ENCODE peak calls at places on chromosomes 16 and 17, in eight cellular contexts. M is T-helper 2 cell; E is neural progenitor cell; J is effector memory CD4-positive, alpha-beta T cell; R is CD4-positive, CD25-positive, alpha-beta regulatory T cell; D is HuH-7.5; L is iris pigment epithelial cell; F is OCI-LY7. P is an unnamed sample.

GRCh38 chr17:17421346-17422216 is 55.2 kb upstream of the MED9 start:
- DNase-seq in R (no peak), J (no peak), E (no peak), L (no peak), M (no peak), D (no peak), F (no peak), P (no peak)

GRCh38 chr17:21129023-21129681 is 2.4 kb downstream of the DHRS7B start:
- DNase-seq in D (no peak), F (no peak), L (peak), R (no peak), E (no peak), M (no peak), J (no peak), P (peak)

GRCh38 chr17:63611354-63611753 is 10.7 kb downstream of the TACO1 start:
- DNase-seq in F (no peak), R (no peak), M (peak), D (no peak), L (no peak), J (no peak), E (no peak), P (no peak)

GRCh38 chr16:88351521-88352101 is 31.1 kb upstream of the ZNF469 start:
- DNase-seq in J (no peak), E (no peak), F (no peak), L (no peak), M (no peak), R (no peak), D (no peak), P (no peak)

GRCh38 chr17:83179378-83179777 is 100.0 kb downstream of the METRNL start:
- DNase-seq in F (no peak), L (no peak), M (no peak), J (no peak), D (no peak), R (no peak), E (no peak), P (no peak)

GRCh38 chr17:49002766-49003165 is 5.6 kb downstream of the IGF2BP1 start:
- DNase-seq in D (no peak), L (no peak), R (no peak), E (no peak), J (no peak), F (no peak), M (no peak), P (no peak)

GRCh38 chr17:78940708-78941107 is 15.5 kb upstream of the TIMP2 start:
- DNase-seq in D (no peak), F (no peak), L (peak), E (peak), J (no peak), R (no peak), M (no peak), P (peak)

GRCh38 chr16:85366031-85366763 is 246.9 kb upstream of the GSE1 start:
- DNase-seq in L (no peak), F (no peak), R (no peak), M (no peak), J (no peak), E (peak), D (no peak), P (no peak)

GRCh38 chr17:79082311-79083190 is 7.9 kb downstream of the ENGASE start:
- DNase-seq in R (peak), E (peak), D (peak), J (peak), F (peak), M (peak), L (peak), P (peak)

GRCh38 chr17:76414334-76415295 is 30.2 kb downstream of the SPHK1 start:
- DNase-seq in L (peak), E (peak), R (no peak), F (no peak), D (no peak), M (no peak), J (no peak), P (peak)

GRCh38 chr16:83513006-83513755 is 294.6 kb upstream of the HSBP1 start:
- DNase-seq in R (no peak), L (peak), D (no peak), J (no peak), E (no peak), M (no peak), F (no peak), P (peak)

GRCh38 chr17:1469231-1469852 is 13.3 kb upstream of the CRK start:
- DNase-seq in R (no peak), E (peak), M (no peak), D (no peak), F (no peak), J (no peak), L (no peak), P (no peak)

GRCh38 chr16:11205754-11206459 is 50.1 kb downstream of the SOCS1 start:
- DNase-seq in F (no peak), R (no peak), L (peak), M (no peak), D (no peak), E (no peak), J (no peak), P (peak)

GRCh38 chr17:77366558-77367245 is 225.9 kb downstream of the SEC14L1 start:
- DNase-seq in D (no peak), J (no peak), F (peak), R (no peak), M (no peak), E (no peak), L (peak), P (peak)

GRCh38 chr17:187130-187529 is 5.7 kb upstream of the DOC2B start:
- DNase-seq in E (peak), R (no peak), L (no peak), D (no peak), J (no peak), M (no peak), F (no peak), P (no peak)

GRCh38 chr17:72691601-72692000 is 400.9 kb downstream of the SLC39A11 start:
- DNase-seq in D (no peak), E (no peak), M (no peak), J (no peak), L (no peak), F (no peak), R (no peak), P (no peak)

GRCh38 chr16:55728797-55729196 is 73.0 kb downstream of the SLC6A2 start:
- DNase-seq in F (no peak), D (no peak), L (no peak), M (no peak), J (no peak), E (no peak), R (no peak), P (no peak)

GRCh38 chr17:63696381-63696961 is 3.5 kb downstream of the LIMD2 start:
- DNase-seq in E (peak), D (no peak), F (peak), J (peak), M (peak), R (no peak), L (no peak), P (peak)

GRCh38 chr17:76500074-76500744 is 1.0 kb downstream of the RHBDF2 start:
- DNase-seq in R (no peak), L (no peak), E (peak), D (no peak), J (no peak), M (no peak), F (peak), P (no peak)

GRCh38 chr17:66904760-66905637 is 59.5 kb upstream of the CACNG4 start:
- DNase-seq in R (no peak), J (no peak), E (no peak), D (no peak), F (no peak), M (no peak), L (peak), P (peak)

GRCh38 chr16:72240949-72241348 is 69.0 kb upstream of the PMFBP1 start:
- DNase-seq in D (no peak), R (no peak), M (no peak), F (no peak), J (no peak), E (no peak), L (no peak), P (no peak)

GRCh38 chr17:80124351-80124981 is 22.5 kb downstream of the EIF4A3 start:
- DNase-seq in D (peak), M (peak), R (no peak), E (peak), F (no peak), L (peak), J (no peak), P (peak)

GRCh38 chr17:81523139-81524062 is 4.8 kb upstream of the FSCN2 start:
- DNase-seq in E (peak), J (no peak), L (peak), D (no peak), M (no peak), F (peak), R (no peak), P (peak)

GRCh38 chr16:62940573-62940972 is 904.3 kb upstream of the CDH8 start:
- DNase-seq in F (no peak), E (peak), M (no peak), J (no peak), L (no peak), R (no peak), D (no peak), P (no peak)

GRCh38 chr17:33284022-33284421 is 9.1 kb downstream of the ASIC2 start:
- DNase-seq in M (no peak), L (peak), F (no peak), J (no peak), D (no peak), E (no peak), R (no peak), P (peak)

GRCh38 chr17:68142595-68142994 is 105.2 kb upstream of the AMZ2 start:
- DNase-seq in E (no peak), D (no peak), F (no peak), L (no peak), J (no peak), M (no peak), R (no peak), P (no peak)

GRCh38 chr17:50476545-50477315 is 1.9 kb upstream of the RSAD1 start:
- DNase-seq in F (no peak), R (no peak), J (no peak), D (no peak), L (no peak), E (peak), M (no peak), P (no peak)

GRCh38 chr17:79842656-79843474 is 3.6 kb upstream of the CBX4 start:
- DNase-seq in F (no peak), E (peak), L (peak), M (peak), J (no peak), R (no peak), D (no peak), P (no peak)

GRCh38 chr17:82870541-82870940 is 30.7 kb upstream of the ZNF750 start:
- DNase-seq in L (no peak), F (no peak), E (no peak), R (no peak), D (no peak), M (no peak), J (no peak), P (no peak)

GRCh38 chr17:2707721-2708584 is 3.6 kb downstream of the CLUH start:
- DNase-seq in E (peak), J (no peak), D (peak), M (peak), R (no peak), L (no peak), F (peak), P (no peak)

GRCh38 chr17:28750178-28751047 is 6.6 kb downstream of the TRAF4 start:
- DNase-seq in L (peak), F (peak), D (peak), E (peak), R (peak), M (peak), J (peak), P (peak)

GRCh38 chr16:78993342-78993741 is 607.2 kb downstream of the MAF start:
- DNase-seq in M (no peak), J (no peak), D (no peak), R (no peak), F (no peak), L (no peak), E (no peak), P (no peak)

GRCh38 chr16:68360971-68361370 is 50.2 kb downstream of the PRMT7 start:
- DNase-seq in L (no peak), M (no peak), R (no peak), E (no peak), D (no peak), J (no peak), F (no peak), P (no peak)

GRCh38 chr16:70760221-70760620 is 40.7 kb downstream of the VAC14 start:
- DNase-seq in L (no peak), M (no peak), R (no peak), F (no peak), J (no peak), D (no peak), E (no peak), P (no peak)

GRCh38 chr16:13984794-13985193 is 64.8 kb downstream of the ERCC4 start:
- DNase-seq in M (no peak), L (no peak), F (no peak), D (no peak), R (no peak), J (no peak), E (no peak), P (no peak)

GRCh38 chr17:73773702-73774101 is 129.5 kb upstream of the SDK2 start:
- DNase-seq in F (no peak), R (no peak), L (no peak), D (no peak), J (no peak), E (no peak), M (no peak), P (no peak)

GRCh38 chr16:50666658-50667496 is 14.2 kb downstream of the SNX20 start:
- DNase-seq in J (peak), M (peak), R (no peak), D (no peak), F (no peak), L (no peak), E (no peak), P (no peak)

GRCh38 chr16:57785924-57786323 is 16.4 kb downstream of the KIFC3 start:
- DNase-seq in R (no peak), L (no peak), D (no peak), J (no peak), E (no peak), F (no peak), M (no peak), P (no peak)

P was measured in fibroblast of pulmonary artery.